ENCODE peak calls at places on chromosomes 7 and 10, in four cellular contexts. X is mammary epithelial cell, Z is cardiac muscle cell, S is pancreas. O is an unnamed sample.

GRCh38 chr10:35910234-35910633 is 268.1 kb upstream of the FZD8 start:
- DNase-seq in Z (peak), S (no peak), X (peak), O (no peak)

GRCh38 chr10:101237080-101237817 is 8.0 kb upstream of the LBX1 start:
- DNase-seq in S (no peak), X (no peak), Z (no peak), O (no peak)

GRCh38 chr7:67854784-67855183 is 858.2 kb downstream of the TYW1 start:
- DNase-seq in X (no peak), S (no peak), Z (no peak), O (no peak)

GRCh38 chr7:55535637-55536016 is 36.7 kb downstream of the VOPP1 start:
- DNase-seq in Z (no peak), X (no peak), S (no peak), O (no peak)

GRCh38 chr10:67697646-67698245 is 1.8 kb upstream of the CTNNA3 start:
- DNase-seq in S (peak), X (peak), Z (peak), O (no peak)

GRCh38 chr7:111835066-111835465 is 272.8 kb upstream of the IMMP2L start:
- DNase-seq in X (peak), Z (peak), S (no peak), O (no peak)

GRCh38 chr10:52213511-52213831 is 100.6 kb upstream of the DKK1 start:
- DNase-seq in S (peak), Z (peak), X (peak), O (no peak)

GRCh38 chr10:5515948-5516761 is 8.6 kb upstream of the CALML3 start:
- DNase-seq in Z (no peak), S (no peak), X (no peak), O (no peak)

GRCh38 chr7:129843365-129843898 is 109.3 kb downstream of the UBE2H start:
- DNase-seq in Z (no peak), S (no peak), X (no peak), O (no peak)

GRCh38 chr10:23793577-23793976 is 354.7 kb downstream of the OTUD1 start:
- DNase-seq in X (no peak), S (no peak), Z (no peak), O (no peak)
- TF ChIP-seq CTCF in X (no peak), S (no peak), Z (no peak), O (no peak)

GRCh38 chr7:30831936-30832335 is 60.7 kb downstream of the MINDY4 start:
- DNase-seq in X (no peak), S (no peak), Z (no peak), O (peak)

GRCh38 chr7:30825215-30825720 is 54.1 kb downstream of the MINDY4 start:
- DNase-seq in Z (no peak), S (no peak), X (no peak), O (no peak)

GRCh38 chr7:30828591-30828990 is 57.4 kb downstream of the MINDY4 start:
- DNase-seq in X (no peak), S (no peak), Z (no peak), O (no peak)

GRCh38 chr7:30831227-30831626 is 60.0 kb downstream of the MINDY4 start:
- DNase-seq in X (no peak), Z (peak), S (no peak), O (peak)

GRCh38 chr7:30829476-30829875 is 58.3 kb downstream of the MINDY4 start:
- DNase-seq in S (no peak), X (no peak), Z (no peak), O (no peak)
- TF ChIP-seq CTCF in S (no peak), X (no peak), Z (no peak), O (no peak)

DNA sequence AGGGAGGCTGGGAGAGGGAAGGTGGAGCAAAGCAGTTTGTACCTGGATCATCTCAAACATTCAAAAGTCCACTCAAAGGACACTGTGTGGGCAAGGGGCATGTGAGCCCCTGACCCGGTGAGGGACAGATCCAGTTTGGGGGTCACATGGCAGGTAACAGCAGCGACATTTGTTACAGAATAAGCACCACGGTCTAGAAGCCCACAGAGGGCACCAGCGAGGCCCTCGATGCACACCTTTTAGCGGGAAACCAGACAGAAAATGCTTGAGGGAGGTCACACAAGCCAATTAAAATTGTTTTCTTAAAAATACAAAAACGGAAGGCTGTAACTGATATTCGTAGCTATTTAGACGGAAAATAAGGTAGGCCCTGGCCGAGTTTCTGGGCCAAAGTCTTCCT is 144.4 kb downstream of the ZMYND11 start:
- DNase-seq in S (no peak), X (no peak), Z (no peak), O (no peak)
- TF ChIP-seq CTCF in S (no peak), X (no peak), Z (no peak), O (peak)

DNA sequence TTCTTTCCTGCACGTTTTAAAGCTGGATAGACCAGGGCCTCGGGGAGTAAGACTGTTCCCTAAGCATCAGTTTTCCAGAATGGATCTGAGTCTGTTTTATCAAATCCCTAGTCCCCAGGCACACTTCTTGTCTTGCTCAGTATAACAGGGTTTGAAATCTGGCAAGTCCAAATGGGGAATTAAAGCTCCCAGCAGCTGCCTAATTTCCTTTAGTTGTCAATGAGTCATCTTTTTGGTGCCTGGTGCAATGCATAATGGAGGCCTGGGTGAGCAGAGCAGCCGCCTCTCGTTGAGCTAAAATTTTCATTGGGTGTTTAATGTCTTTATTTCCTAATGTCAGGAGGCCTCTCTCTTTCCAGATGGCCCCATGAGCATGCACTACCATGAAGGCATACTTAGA is 87.9 kb downstream of the STRA8 start:
- DNase-seq in X (peak), S (no peak), Z (peak), O (no peak)
- TF ChIP-seq CTCF in X (no peak), S (no peak), Z (no peak), O (no peak)

DNA sequence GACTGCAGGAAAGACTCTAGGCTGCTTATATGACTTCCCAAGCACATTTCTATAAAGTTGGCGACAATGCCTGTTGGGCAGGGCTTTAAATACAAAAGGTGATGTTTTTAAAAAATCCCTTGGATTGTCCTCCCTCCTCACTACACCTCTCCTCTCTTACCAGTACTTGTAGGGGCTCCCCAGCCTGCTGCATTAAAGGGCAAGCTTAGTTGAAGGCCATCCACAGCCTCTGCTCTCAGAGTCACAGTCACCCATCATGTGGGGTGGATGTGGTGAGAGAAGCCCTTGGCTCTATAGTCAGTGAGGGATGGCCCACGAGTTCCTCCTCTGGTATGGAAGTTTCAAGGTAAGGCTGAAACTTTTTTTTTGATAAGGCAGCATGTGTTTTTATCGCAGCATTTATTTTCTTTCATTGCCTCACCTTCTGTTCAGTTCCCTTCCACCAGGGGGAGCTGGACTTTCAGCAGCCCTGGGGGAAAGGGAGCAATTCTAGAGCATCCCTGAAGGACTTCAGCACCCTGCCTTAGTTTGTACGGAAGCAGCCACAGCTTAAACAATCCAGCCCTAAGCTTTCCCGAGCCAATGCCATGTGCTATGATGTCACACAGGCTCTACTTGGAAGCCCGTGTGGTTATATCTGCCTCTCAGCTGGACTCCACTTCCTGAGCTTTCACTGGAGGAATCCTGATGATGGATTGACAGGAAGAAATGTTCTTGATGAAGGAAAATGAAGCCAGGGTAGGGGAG is 131.9 kb downstream of the CALCR start:
- DNase-seq in X (peak), S (peak), Z (peak), O (no peak)
- TF ChIP-seq CTCF in X (peak), S (peak), Z (peak), O (peak)

GRCh38 chr10:14543048-14543903 is 212.6 kb upstream of the FRMD4A start:
- DNase-seq in Z (peak), S (no peak), X (no peak), O (no peak)
- TF ChIP-seq CTCF in Z (no peak), S (no peak), X (no peak), O (peak)

DNA sequence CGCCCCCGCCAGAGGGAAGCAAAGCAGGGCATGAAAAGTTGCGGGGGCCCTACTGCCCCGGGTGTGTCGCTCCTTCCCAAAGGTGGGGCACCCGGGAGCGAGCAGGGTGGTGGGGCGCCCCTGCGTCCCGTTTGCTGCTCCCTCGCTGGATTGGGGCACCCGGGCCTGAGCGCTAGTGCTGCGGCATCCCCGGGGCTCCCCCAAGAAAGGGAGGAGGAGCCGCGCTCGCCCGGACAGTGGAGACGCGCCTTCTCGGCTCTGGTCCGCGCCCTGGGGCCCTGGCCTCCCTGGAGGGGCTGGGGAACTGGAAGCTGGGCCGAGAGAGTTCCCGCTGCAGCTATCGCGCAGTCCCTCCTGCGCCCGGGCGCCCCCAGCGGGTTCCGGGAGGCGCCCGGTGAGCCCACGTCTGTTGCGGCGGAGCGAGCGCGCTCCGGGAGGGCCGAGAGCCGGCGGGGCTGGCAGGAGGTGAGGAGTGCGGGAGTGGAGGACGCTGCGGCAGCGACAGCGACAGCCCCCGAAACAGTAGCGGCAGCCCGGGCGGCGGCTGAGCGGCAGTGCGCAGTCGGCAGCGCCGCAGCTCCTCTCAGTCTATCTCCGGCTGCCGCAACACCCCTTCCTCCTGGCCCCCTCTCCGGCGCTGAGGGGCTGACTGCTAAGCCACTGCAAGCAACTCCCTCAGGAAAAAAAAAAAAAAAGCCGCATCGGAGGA is 505 bp upstream of the BMPER start:
- DNase-seq in X (peak), Z (peak), S (no peak), O (peak)
- TF ChIP-seq CTCF in X (no peak), Z (no peak), S (no peak), O (peak)

GRCh38 chr7:121271916-121272315 is 56.9 kb upstream of the WNT16 start:
- DNase-seq in X (no peak), Z (no peak), S (no peak), O (no peak)
- TF ChIP-seq CTCF in X (no peak), Z (no peak), S (no peak), O (no peak)

GRCh38 chr10:110560012-110560411 is 7.5 kb upstream of the SMC3 start:
- DNase-seq in X (no peak), Z (no peak), S (no peak), O (no peak)
- TF ChIP-seq CTCF in X (no peak), Z (no peak), S (no peak), O (no peak)